ENCODE peak calls at places on chromosomes 12 and 14, in seven cellular contexts. U, P, G, Z, W, D and K are unnamed samples. For H3K36me3, the result is how much of the 10 kb centered on the place peaks cover.

GRCh38 chr12:6336079-6336858 is 5.6 kb downstream of the TNFRSF1A start:
- DNase-seq in U (peak), P (no peak), G (peak), Z (peak), W (peak), D (peak), K (peak)

GRCh38 chr12:22408605-22409004 is 74.1 kb upstream of the ST8SIA1 start:
- DNase-seq in U (no peak), P (no peak), G (no peak), Z (no peak), W (no peak), D (no peak), K (no peak)

GRCh38 chr12:122406701-122407154 is 15.7 kb downstream of the CLIP1 start:
- DNase-seq in U (peak), P (no peak), G (peak), Z (no peak), W (no peak), D (no peak), K (peak)

GRCh38 chr14:93688239-93688666 is 100.0 kb downstream of the PRIMA1 start:
- DNase-seq in U (no peak), P (no peak), G (no peak), Z (no peak), W (no peak), D (no peak), K (no peak)

GRCh38 chr12:113163030-113163360 is 13.5 kb downstream of the CFAP73 start:
- DNase-seq in U (no peak), P (no peak), G (no peak), Z (no peak), W (no peak), D (no peak), K (no peak)

GRCh38 chr12:3200779-3201738 is 123.9 kb downstream of the TSPAN9 start:
- DNase-seq in U (no peak), P (no peak), G (no peak), Z (no peak), W (no peak), D (no peak), K (no peak)

GRCh38 chr12:93979189-93979588 is 169.2 kb upstream of the PLXNC1 start:
- DNase-seq in U (peak), P (no peak), G (peak), Z (no peak), W (no peak), D (no peak), K (no peak)

GRCh38 chr12:23950775-23951391 is 1.4 kb upstream of the SOX5 start:
- DNase-seq in U (no peak), P (no peak), G (peak), Z (no peak), W (no peak), D (no peak), K (no peak)

GRCh38 chr14:65637780-65638179 is 225.2 kb downstream of the FUT8 start:
- DNase-seq in U (peak), P (peak), G (peak), Z (no peak), W (no peak), D (no peak), K (no peak)

GRCh38 chr12:87827638-87828264 is 201.4 kb downstream of the C12orf50 start:
- DNase-seq in U (peak), P (no peak), G (peak), Z (no peak), W (no peak), D (no peak), K (no peak)

GRCh38 chr14:77306406-77307098 is 14.1 kb downstream of the POMT2 start:
- DNase-seq in U (peak), P (no peak), G (peak), Z (no peak), W (no peak), D (no peak), K (no peak)

GRCh38 chr12:55039761-55040160 is 20.0 kb downstream of the NEUROD4 start:
- DNase-seq in U (no peak), P (no peak), G (no peak), Z (no peak), W (no peak), D (no peak), K (no peak)

GRCh38 chr12:81502912-81503695 is 256.0 kb downstream of the PPFIA2 start:
- DNase-seq in U (peak), P (no peak), G (peak), Z (no peak), W (no peak), D (no peak), K (no peak)

GRCh38 chr14:64906022-64906421 is 8.2 kb upstream of the CHURC1 start:
- DNase-seq in U (no peak), P (no peak), G (no peak), Z (no peak), W (no peak), D (no peak), K (no peak)

GRCh38 chr12:105257321-105257728 is 21.4 kb upstream of the APPL2 start:
- DNase-seq in U (peak), P (no peak), G (peak), Z (no peak), W (no peak), D (no peak), K (no peak)

GRCh38 chr14:80055912-80056801 is 155.1 kb downstream of the DIO2 start:
- DNase-seq in U (peak), P (no peak), G (peak), Z (no peak), W (peak), D (no peak), K (peak)

GRCh38 chr14:39232554-39233415 is 930 bp upstream of the MIA2 start:
- DNase-seq in U (peak), P (no peak), G (peak), Z (no peak), W (no peak), D (no peak), K (no peak)

GRCh38 chr12:30570206-30570890 is 125.3 kb downstream of the IPO8 start:
- DNase-seq in U (no peak), P (no peak), G (no peak), Z (no peak), W (no peak), D (no peak), K (no peak)

GRCh38 chr14:90453401-90453951 is 56.6 kb downstream of the CALM1 start:
- DNase-seq in U (peak), P (no peak), G (no peak), Z (no peak), W (no peak), D (no peak), K (no peak)

GRCh38 chr14:100881211-100882025 is 22.1 kb downstream of the RTL1 start:
- DNase-seq in U (no peak), P (no peak), G (no peak), Z (peak), W (no peak), D (peak), K (no peak)
- H3K36me3 ChIP-seq in U (under half), P (under half), G (half or more), Z (under half), W (under half), D (under half), K (under half)

DNA sequence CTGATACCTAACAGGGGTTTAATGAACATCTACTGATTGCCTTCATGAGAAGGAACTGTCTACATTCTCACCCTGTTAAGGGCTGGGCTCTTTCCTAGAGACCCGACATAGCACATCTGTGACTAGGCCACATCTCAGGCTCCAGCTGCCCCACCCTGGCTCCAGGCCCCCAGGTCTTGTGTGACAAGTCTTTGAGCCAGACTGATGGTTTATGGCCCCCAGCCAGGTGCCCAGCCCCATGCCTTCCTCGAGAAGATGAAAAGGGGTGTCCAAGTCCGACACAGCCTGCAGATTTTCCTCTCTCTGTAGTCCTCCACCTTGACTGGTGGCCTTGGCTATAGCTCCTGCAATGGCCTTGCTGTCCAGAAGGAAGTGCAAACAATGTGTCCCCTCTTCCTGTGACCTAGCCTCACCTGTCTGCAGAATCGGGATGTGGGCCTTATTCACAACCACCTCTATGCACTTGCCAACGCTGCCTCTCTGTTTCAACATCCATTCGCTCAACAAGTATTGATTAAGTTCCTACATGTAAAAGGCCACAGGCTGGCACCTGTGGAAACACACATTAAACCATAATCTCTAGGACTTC is 4.2 kb downstream of the ACTN1 start:
- DNase-seq in U (no peak), P (no peak), G (no peak), Z (no peak), W (no peak), D (peak), K (no peak)
- H3K36me3 ChIP-seq in U (under half), P (under half), G (half or more), Z (under half), W (under half), D (under half), K (under half)

DNA sequence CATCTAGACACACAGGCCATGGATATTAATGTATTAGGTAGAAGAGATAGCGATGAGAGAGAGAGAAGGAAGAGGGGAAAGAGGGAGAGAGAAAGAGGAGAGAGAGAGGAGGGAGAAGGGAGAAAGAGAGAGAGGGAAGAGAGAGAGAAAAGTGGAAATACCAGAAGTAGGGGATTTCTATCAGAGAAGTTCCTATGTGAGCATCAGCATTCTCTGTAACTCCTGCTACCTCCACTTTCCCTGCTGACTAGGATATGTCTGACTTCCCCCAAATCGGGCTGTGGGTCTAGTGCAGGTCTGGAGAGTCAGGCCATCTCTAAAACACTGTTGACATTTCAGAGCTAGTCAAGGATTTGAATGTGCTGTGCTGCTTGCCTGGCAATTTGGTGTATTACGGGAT is 3.6 kb downstream of the ARHGDIB start:
- DNase-seq in U (no peak), P (no peak), G (no peak), Z (no peak), W (no peak), D (no peak), K (no peak)
- H3K36me3 ChIP-seq in U (under half), P (under half), G (under half), Z (under half), W (under half), D (under half), K (under half)

DNA sequence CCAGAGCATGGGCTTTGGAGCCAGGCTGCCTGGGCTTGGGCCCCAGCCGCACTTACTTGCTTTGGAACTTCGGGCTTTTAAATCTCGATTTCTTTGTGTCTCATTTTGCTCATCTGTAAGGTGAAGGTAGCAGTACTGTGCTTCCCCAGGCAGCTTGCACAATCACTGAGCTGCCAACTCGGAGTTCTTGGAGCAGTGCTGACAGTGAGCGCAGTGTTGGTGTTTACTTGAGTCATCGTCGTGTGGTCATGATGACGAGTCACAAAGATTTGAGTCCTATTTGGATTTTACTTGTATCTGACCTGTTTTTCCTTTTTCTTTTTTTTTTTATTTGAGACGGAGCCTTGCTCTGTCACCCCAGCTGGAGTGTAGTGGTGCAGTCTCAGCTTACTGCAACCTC is 31.3 kb upstream of the ATF1 start:
- DNase-seq in U (peak), P (no peak), G (peak), Z (no peak), W (no peak), D (no peak), K (no peak)
- H3K36me3 ChIP-seq in U (under half), P (under half), G (under half), Z (under half), W (under half), D (half or more), K (half or more)